ENCODE peak calls at places on chromosomes 5 and 9, in seven cellular contexts. D is HFF-Myc, F is H1, X is mucosa of descending colon, L is PC-3, A is HCT116, N is right lobe of liver. E is an unnamed sample.

GRCh38 chr9:134165357-134166315 is 1.3 kb upstream of the RNU6ATAC start:
- DNase-seq in A (peak), L (no peak), N (no peak), X (peak), D (no peak), F (no peak), E (no peak)

GRCh38 chr5:124659798-124660197 is 86.6 kb downstream of the ZNF608 start:
- DNase-seq in F (no peak), N (no peak), D (no peak), A (no peak), X (no peak), L (no peak), E (no peak)

GRCh38 chr5:34487202-34487879 is 168.8 kb upstream of the RAI14 start:
- DNase-seq in F (no peak), X (no peak), N (peak), L (peak), D (no peak), A (no peak), E (no peak)

GRCh38 chr5:149407331-149408251 is 28.5 kb upstream of the IL17B start:
- DNase-seq in X (no peak), F (no peak), L (no peak), N (no peak), A (no peak), D (no peak), E (no peak)

GRCh38 chr9:127133739-127134167 is 11.3 kb upstream of the ANGPTL2 start:
- DNase-seq in A (no peak), L (no peak), X (no peak), N (no peak), F (no peak), D (no peak), E (peak)

GRCh38 chr5:140189253-140189652 is 14.3 kb downstream of the CYSTM1 start:
- DNase-seq in L (no peak), N (no peak), F (no peak), A (no peak), D (no peak), X (no peak), E (no peak)

GRCh38 chr5:102799017-102799416 is 43.9 kb downstream of the PAM start:
- DNase-seq in L (no peak), N (no peak), D (no peak), F (no peak), X (no peak), A (no peak), E (no peak)

GRCh38 chr9:132235894-132236661 is 74.2 kb downstream of the NTNG2 start:
- DNase-seq in D (peak), X (peak), A (peak), N (peak), L (peak), F (peak), E (peak)

GRCh38 chr9:76620586-76620985 is 143.7 kb upstream of the PCA3 start:
- DNase-seq in X (no peak), A (no peak), N (no peak), F (no peak), L (no peak), D (no peak), E (no peak)

GRCh38 chr9:22216730-22217160 is 207.6 kb upstream of the CDKN2B start:
- DNase-seq in A (peak), D (no peak), X (no peak), F (no peak), N (no peak), L (peak), E (no peak)

GRCh38 chr9:22215492-22215891 is 206.4 kb upstream of the CDKN2B start:
- DNase-seq in F (no peak), A (no peak), L (no peak), N (no peak), D (no peak), X (no peak), E (no peak)

GRCh38 chr9:22214497-22215031 is 205.5 kb upstream of the CDKN2B start:
- DNase-seq in A (no peak), D (no peak), X (no peak), F (no peak), N (no peak), L (peak), E (no peak)

GRCh38 chr9:22211588-22212360 is 202.7 kb upstream of the CDKN2B start:
- DNase-seq in X (no peak), D (peak), F (no peak), A (peak), L (peak), N (no peak), E (no peak)

GRCh38 chr9:22214021-22214420 is 204.9 kb upstream of the CDKN2B start:
- DNase-seq in F (no peak), A (no peak), D (no peak), X (no peak), L (peak), N (no peak), E (no peak)
- TF ChIP-seq CTCF in F (no peak), A (no peak), D (no peak), X (no peak), L (no peak), N (no peak), E (no peak)

GRCh38 chr5:178606269-178606668 is 16.1 kb upstream of the COL23A1 start:
- DNase-seq in F (no peak), X (no peak), L (no peak), A (no peak), D (no peak), N (peak), E (no peak)
- H3K4me3 ChIP-seq in F (no peak), X (no peak), L (no peak), A (no peak), D (no peak), N (no peak), E (no peak)

DNA sequence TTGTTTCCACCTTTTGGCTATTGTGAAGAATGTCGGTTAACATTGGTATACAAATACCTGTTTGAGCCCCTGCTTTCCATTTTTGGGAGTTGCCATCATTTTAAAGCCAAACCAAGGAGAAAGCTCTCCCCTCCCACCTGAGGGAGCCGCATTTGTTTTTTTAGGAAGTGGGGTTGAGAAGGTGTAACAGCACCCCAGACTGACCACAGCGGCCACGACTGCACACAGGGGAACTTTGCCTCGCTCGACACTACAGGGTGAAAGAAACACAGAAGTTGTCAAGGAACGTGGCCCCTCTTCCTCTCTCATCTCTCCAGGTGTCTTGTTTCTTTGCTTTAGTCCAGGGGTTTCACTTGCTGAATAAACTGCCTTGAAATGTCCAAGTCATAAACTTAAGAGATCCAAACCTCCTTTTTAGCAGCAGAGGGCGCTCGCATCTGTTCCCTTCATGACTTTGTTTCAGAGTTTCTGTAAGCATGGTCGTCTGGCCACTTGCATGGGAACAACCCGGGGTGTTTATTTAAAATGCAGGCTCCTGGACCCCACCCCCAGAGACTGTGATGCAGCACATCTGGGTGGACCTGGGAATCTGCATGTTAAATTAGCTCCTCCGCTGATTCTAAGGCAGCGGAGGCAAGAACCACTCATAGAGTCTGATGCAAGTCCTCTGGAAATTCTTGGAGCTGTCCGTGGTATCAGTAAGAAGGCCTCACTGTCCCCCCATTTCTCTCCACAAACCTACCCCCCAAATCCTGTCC is 2.1 kb upstream of the TTLL11 start:
- DNase-seq in L (peak), D (peak), X (peak), A (peak), N (peak), F (no peak), E (no peak)
- TF ChIP-seq CTCF in L (peak), D (peak), X (peak), A (peak), N (peak), F (no peak), E (peak)

GRCh38 chr9:77648458-77649108 is 461 bp upstream of the GNA14 start:
- DNase-seq in N (peak), D (no peak), A (no peak), L (peak), X (peak), F (no peak), E (peak)
- H3K4me3 ChIP-seq in N (peak), D (peak), A (no peak), L (peak), X (peak), F (peak), E (peak)